ENCODE peak calls at places on chromosomes 11 and 22, in ten cellular contexts. F is brain microvascular endothelial cell, R is AG10803, Z is ascending aorta, V is GM23338, C is colonic mucosa, A is pancreas, P is DND-41, D is transverse colon, E is psoas muscle. I is an unnamed sample.

GRCh38 chr22:27870234-27871191 is 48.5 kb downstream of the PITPNB start:
- DNase-seq in F (no peak), R (no peak), Z (no peak), V (no peak), C (no peak), A (no peak), P (no peak), D (no peak), E (no peak), I (no peak)

GRCh38 chr11:63763506-63764200 is 4.9 kb downstream of the ZFTA start:
- DNase-seq in F (no peak), R (no peak), Z (no peak), V (peak; percentile 91), C (peak; percentile 27), A (peak; percentile 38), P (no peak), D (peak; percentile 40), E (peak; percentile 61), I (no peak)

GRCh38 chr11:110077866-110078325 is 15.3 kb upstream of the ZC3H12C start:
- DNase-seq in F (peak; percentile 79), R (peak; percentile 56), Z (no peak), V (peak; percentile 6), C (no peak), A (no peak), P (no peak), D (no peak), E (no peak), I (peak; percentile 87)

GRCh38 chr11:65206441-65206841 is 24.7 kb downstream of the CAPN1 start:
- DNase-seq in F (no peak), R (no peak), Z (peak; percentile 45), V (no peak), C (no peak), A (no peak), P (no peak), D (no peak), E (no peak), I (no peak)

GRCh38 chr22:24437820-24438328 is 10.5 kb downstream of the ADORA2A start:
- DNase-seq in F (no peak), R (peak; percentile 16), Z (peak; percentile 33), V (no peak), C (no peak), A (no peak), P (peak; percentile 78), D (no peak), E (no peak), I (no peak)

GRCh38 chr11:69131644-69132300 is 24.0 kb upstream of the SMIM38 start:
- DNase-seq in F (peak; percentile 53), R (peak; percentile 72), Z (peak; percentile 84), V (peak; percentile 96), C (peak; percentile 85), A (peak; percentile 74), P (no peak), D (peak; percentile 85), E (peak; percentile 40), I (peak; percentile 86)

GRCh38 chr22:48757581-48757980 is 1070.1 kb downstream of the BRD1 start:
- DNase-seq in F (no peak), R (no peak), Z (peak; percentile 8), V (no peak), C (peak; percentile 13), A (peak; percentile 3), P (no peak), D (no peak), E (no peak), I (no peak)

GRCh38 chr11:84642500-84642899 is 984.6 kb downstream of the DLG2 start:
- DNase-seq in F (no peak), R (no peak), Z (no peak), V (peak; percentile 24), C (no peak), A (no peak), P (no peak), D (no peak), E (no peak), I (no peak)

GRCh38 chr11:100730266-100730665 is 43.2 kb downstream of the ARHGAP42 start:
- DNase-seq in F (no peak), R (peak; percentile 94), Z (no peak), V (no peak), C (no peak), A (no peak), P (no peak), D (no peak), E (no peak), I (no peak)

GRCh38 chr11:48109046-48109666 is 107.5 kb upstream of the OR4B1 start:
- DNase-seq in F (no peak), R (peak; percentile 66), Z (no peak), V (no peak), C (no peak), A (no peak), P (peak; percentile 13), D (no peak), E (no peak), I (peak; percentile 72)

GRCh38 chr22:32558681-32559355 is 84.2 kb downstream of the FBXO7 start:
- DNase-seq in F (peak; percentile 51), R (peak; percentile 67), Z (peak; percentile 86), V (no peak), C (peak; percentile 69), A (no peak), P (no peak), D (peak; percentile 82), E (peak; percentile 85), I (peak; percentile 66)

GRCh38 chr11:93537767-93538261 is 5.4 kb downstream of the SMCO4 start:
- DNase-seq in F (no peak), R (peak; percentile 15), Z (peak; percentile 88), V (no peak), C (no peak), A (peak; percentile 29), P (no peak), D (no peak), E (peak; percentile 40), I (no peak)

GRCh38 chr11:17864478-17864941 is 129.9 kb downstream of the KCNC1 start:
- DNase-seq in F (no peak), R (no peak), Z (no peak), V (peak; percentile 77), C (peak; percentile 26), A (no peak), P (no peak), D (peak; percentile 18), E (no peak), I (no peak)

GRCh38 chr22:19565921-19566598 is 41.9 kb upstream of the CLDN5 start:
- DNase-seq in F (no peak), R (no peak), Z (no peak), V (no peak), C (no peak), A (no peak), P (no peak), D (no peak), E (no peak), I (no peak)
- TF ChIP-seq CTCF in F (no peak), R (no peak), Z (no peak), V (no peak), C (no peak), A (no peak), P (no peak), D (no peak), E (no peak), I (no peak)

GRCh38 chr22:38867496-38868285 is 4.3 kb downstream of the CBX6 start:
- DNase-seq in F (no peak), R (no peak), Z (peak; percentile 61), V (no peak), C (no peak), A (no peak), P (no peak), D (no peak), E (no peak), I (no peak)

GRCh38 chr22:38866399-38867123 is 5.5 kb downstream of the CBX6 start:
- DNase-seq in F (no peak), R (no peak), Z (peak; percentile 58), V (peak; percentile 95), C (no peak), A (no peak), P (no peak), D (no peak), E (no peak), I (no peak)

GRCh38 chr22:38866024-38866398 is 6.0 kb downstream of the CBX6 start:
- DNase-seq in F (no peak), R (no peak), Z (peak; percentile 52), V (no peak), C (no peak), A (no peak), P (no peak), D (no peak), E (no peak), I (no peak)

GRCh38 chr22:38868286-38868721 is 3.7 kb downstream of the CBX6 start:
- DNase-seq in F (no peak), R (no peak), Z (peak; percentile 49), V (no peak), C (no peak), A (no peak), P (no peak), D (no peak), E (no peak), I (no peak)

DNA sequence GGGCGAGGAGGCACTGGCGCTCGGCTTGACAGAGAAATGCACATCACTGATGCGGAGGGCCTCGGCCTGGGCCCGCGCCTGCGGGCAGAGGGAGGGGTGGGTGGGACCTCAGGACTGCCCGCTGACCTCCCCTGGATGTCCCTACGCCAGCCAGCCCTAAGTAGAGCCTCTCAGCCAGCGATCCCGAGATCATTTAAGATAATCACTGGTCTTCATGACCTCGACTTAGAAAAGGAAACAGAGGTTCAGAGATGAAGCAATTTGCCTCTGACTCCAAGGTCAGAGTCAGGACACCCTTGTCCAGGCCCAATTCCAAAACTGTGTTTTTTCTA is 4.9 kb downstream of the CBX6 start:
- DNase-seq in F (no peak), R (no peak), Z (no peak), V (no peak), C (no peak), A (no peak), P (no peak), D (no peak), E (no peak), I (no peak)
- H3K4me3 ChIP-seq in F (no peak overlapping the region), R (no peak overlapping the region), Z (no peak overlapping the region), V (peak overlapping the region; percentile 68), C (no peak overlapping the region), A (no peak overlapping the region), P (no peak overlapping the region), D (no peak overlapping the region), E (no peak overlapping the region), I (no peak overlapping the region)

GRCh38 chr11:135074397-135074998 is 662.5 kb upstream of the B3GAT1 start:
- DNase-seq in F (no peak), R (no peak), Z (no peak), V (peak; percentile 38), C (no peak), A (no peak), P (peak; percentile 19), D (no peak), E (no peak), I (peak; percentile 2)
- TF ChIP-seq CTCF in F (peak; percentile 47), R (peak; percentile 37), Z (no peak), V (peak; percentile 72), C (no peak), A (no peak), P (peak; percentile 72), D (no peak), E (no peak), I (no peak)

DNA sequence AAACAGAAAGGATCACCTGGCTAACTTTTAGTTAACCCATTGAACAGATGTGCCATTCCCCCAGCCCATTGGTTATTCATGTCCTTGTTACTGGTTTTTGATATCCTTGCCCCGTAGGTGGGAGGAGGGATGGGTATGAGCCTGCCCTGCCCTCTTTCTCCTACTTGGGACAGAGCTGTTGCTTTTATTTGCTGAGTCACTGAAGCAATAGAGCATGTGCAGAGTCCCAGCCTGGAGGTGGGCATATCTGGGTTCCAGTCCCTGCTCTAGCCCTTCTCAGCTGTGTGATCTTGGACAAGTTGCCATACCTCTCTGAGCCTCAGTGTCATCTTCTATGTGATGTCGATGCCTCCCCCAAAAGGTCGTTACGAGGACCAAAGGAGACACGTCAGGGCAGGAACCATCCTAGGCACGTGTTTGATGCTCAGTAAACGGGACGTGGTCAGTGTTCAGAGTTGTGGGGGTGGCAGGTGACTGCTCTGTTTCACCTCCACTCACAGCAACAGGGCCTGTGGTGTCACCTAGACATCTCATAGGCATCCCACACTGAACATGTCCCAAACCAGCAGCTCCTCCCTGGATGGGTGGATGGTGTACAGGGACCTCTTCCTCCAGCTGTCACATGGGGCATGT is 61.0 kb downstream of the BMAL1 start:
- DNase-seq in F (peak; percentile 51), R (peak; percentile 73), Z (no peak), V (no peak), C (no peak), A (no peak), P (peak; percentile 41), D (no peak), E (no peak), I (peak; percentile 50)
- H3K4me3 ChIP-seq in F (peak overlapping the region; percentile 33), R (peak overlapping the region; percentile 57), Z (peak overlapping the region; percentile 37), V (no peak overlapping the region), C (no peak overlapping the region), A (no peak overlapping the region), P (peak overlapping the region; percentile 54), D (peak overlapping the region; percentile 22), E (peak overlapping the region; percentile 46), I (peak overlapping the region; percentile 20)